ENCODE peak calls at places on chromosome 22, in seven cellular contexts. One of them, this sample, is unnamed.

GRCh38 chr22:33379836-33380235 is 321.7 kb upstream of the SYN3 start:
- DNase-seq in Panc1: no peak
- DNase-seq in mammary epithelial cell: no peak
- DNase-seq in effector memory CD4-positive, alpha-beta T cell: no peak
- DNase-seq in CD8-positive, alpha-beta T cell: no peak
- DNase-seq in A673: no peak
- DNase-seq in testis: no peak
- DNase-seq in this sample: no peak

GRCh38 chr22:45308624-45309421 is 911 bp upstream of the FAM118A start:
- DNase-seq in mammary epithelial cell: no peak
- DNase-seq in CD8-positive, alpha-beta T cell: no peak
- DNase-seq in A673: no peak
- DNase-seq in testis: no peak
- DNase-seq in effector memory CD4-positive, alpha-beta T cell: no peak
- DNase-seq in Panc1: no peak
- DNase-seq in this sample: no peak

GRCh38 chr22:40898850-40899357 is 37.0 kb upstream of the DNAJB7 start:
- DNase-seq in Panc1: no peak
- DNase-seq in effector memory CD4-positive, alpha-beta T cell: no peak
- DNase-seq in mammary epithelial cell: peak; percentile 52
- DNase-seq in testis: no peak
- DNase-seq in CD8-positive, alpha-beta T cell: no peak
- DNase-seq in A673: peak; percentile 84
- DNase-seq in this sample: peak; percentile 78

GRCh38 chr22:45212306-45212709 is 28.4 kb downstream of the KIAA0930 start:
- DNase-seq in mammary epithelial cell: peak; percentile 88
- DNase-seq in A673: peak; percentile 75
- DNase-seq in CD8-positive, alpha-beta T cell: no peak
- DNase-seq in Panc1: no peak
- DNase-seq in testis: peak; percentile 74
- DNase-seq in effector memory CD4-positive, alpha-beta T cell: no peak
- DNase-seq in this sample: peak; percentile 97

GRCh38 chr22:20299736-20300136 is 20.1 kb downstream of the DGCR6L start:
- DNase-seq in A673: no peak
- DNase-seq in CD8-positive, alpha-beta T cell: no peak
- DNase-seq in mammary epithelial cell: peak; percentile 36
- DNase-seq in effector memory CD4-positive, alpha-beta T cell: no peak
- DNase-seq in testis: peak; percentile 51
- DNase-seq in Panc1: no peak
- DNase-seq in this sample: peak; percentile 57

GRCh38 chr22:19393704-19394103 is 37.8 kb downstream of the HIRA start:
- DNase-seq in mammary epithelial cell: no peak
- DNase-seq in effector memory CD4-positive, alpha-beta T cell: no peak
- DNase-seq in testis: no peak
- DNase-seq in CD8-positive, alpha-beta T cell: no peak
- DNase-seq in A673: no peak
- DNase-seq in Panc1: no peak
- DNase-seq in this sample: no peak

GRCh38 chr22:16933924-16934282 is 74.1 kb downstream of the GAB4 start:
- DNase-seq in Panc1: no peak
- DNase-seq in testis: no peak
- DNase-seq in A673: no peak
- DNase-seq in CD8-positive, alpha-beta T cell: no peak
- DNase-seq in mammary epithelial cell: no peak
- DNase-seq in effector memory CD4-positive, alpha-beta T cell: no peak
- DNase-seq in this sample: no peak

GRCh38 chr22:32528984-32529982 is 54.7 kb downstream of the FBXO7 start:
- DNase-seq in mammary epithelial cell: peak; percentile 57
- DNase-seq in CD8-positive, alpha-beta T cell: peak; percentile 21
- DNase-seq in Panc1: peak; percentile 28
- DNase-seq in testis: peak; percentile 94
- DNase-seq in A673: peak; percentile 78
- DNase-seq in effector memory CD4-positive, alpha-beta T cell: peak; percentile 36
- DNase-seq in this sample: peak; percentile 93

GRCh38 chr22:38397189-38398097 is 57.6 kb downstream of the KCNJ4 start:
- DNase-seq in effector memory CD4-positive, alpha-beta T cell: peak; percentile 32
- DNase-seq in A673: peak; percentile 59
- DNase-seq in Panc1: no peak
- DNase-seq in CD8-positive, alpha-beta T cell: no peak
- DNase-seq in mammary epithelial cell: peak; percentile 73
- DNase-seq in testis: no peak
- DNase-seq in this sample: peak; percentile 57

GRCh38 chr22:19085233-19086043 is 36.8 kb downstream of the DGCR2 start:
- DNase-seq in mammary epithelial cell: peak; percentile 16
- DNase-seq in CD8-positive, alpha-beta T cell: no peak
- DNase-seq in A673: peak; percentile 67
- DNase-seq in effector memory CD4-positive, alpha-beta T cell: no peak
- DNase-seq in Panc1: no peak
- DNase-seq in testis: no peak
- DNase-seq in this sample: peak; percentile 56

GRCh38 chr22:34760276-34761008 is 305.5 kb upstream of the ISX start:
- DNase-seq in CD8-positive, alpha-beta T cell: no peak
- DNase-seq in testis: no peak
- DNase-seq in A673: no peak
- DNase-seq in Panc1: no peak
- DNase-seq in mammary epithelial cell: peak; percentile 80
- DNase-seq in effector memory CD4-positive, alpha-beta T cell: no peak
- DNase-seq in this sample: no peak

GRCh38 chr22:46010951-46011626 is 34.1 kb upstream of the WNT7B start:
- DNase-seq in CD8-positive, alpha-beta T cell: no peak
- DNase-seq in Panc1: no peak
- DNase-seq in effector memory CD4-positive, alpha-beta T cell: no peak
- DNase-seq in testis: no peak
- DNase-seq in mammary epithelial cell: no peak
- DNase-seq in A673: no peak
- DNase-seq in this sample: no peak

GRCh38 chr22:24087071-24087795 is 76.1 kb downstream of the CABIN1 start:
- DNase-seq in A673: no peak
- DNase-seq in Panc1: no peak
- DNase-seq in effector memory CD4-positive, alpha-beta T cell: no peak
- DNase-seq in mammary epithelial cell: no peak
- DNase-seq in CD8-positive, alpha-beta T cell: no peak
- DNase-seq in testis: no peak
- DNase-seq in this sample: peak; percentile 45

GRCh38 chr22:26681395-26681821 is 24.0 kb downstream of the MIAT start:
- DNase-seq in effector memory CD4-positive, alpha-beta T cell: no peak
- DNase-seq in CD8-positive, alpha-beta T cell: no peak
- DNase-seq in Panc1: no peak
- DNase-seq in A673: peak; percentile 21
- DNase-seq in mammary epithelial cell: no peak
- DNase-seq in testis: no peak
- DNase-seq in this sample: peak; percentile 35

GRCh38 chr22:40818747-40819662 is at the start of gene SLC25A17:
- DNase-seq in testis: peak; percentile 93
- DNase-seq in Panc1: no peak
- DNase-seq in mammary epithelial cell: peak; percentile 83
- DNase-seq in CD8-positive, alpha-beta T cell: peak; percentile 72
- DNase-seq in A673: peak; percentile 94
- DNase-seq in effector memory CD4-positive, alpha-beta T cell: peak; percentile 83
- DNase-seq in this sample: peak; percentile 94

GRCh38 chr22:32430352-32430751 is 18.3 kb upstream of the RTCB start:
- DNase-seq in effector memory CD4-positive, alpha-beta T cell: no peak
- DNase-seq in testis: no peak
- DNase-seq in mammary epithelial cell: no peak
- DNase-seq in Panc1: no peak
- DNase-seq in A673: no peak
- DNase-seq in CD8-positive, alpha-beta T cell: no peak
- DNase-seq in this sample: no peak

DNA sequence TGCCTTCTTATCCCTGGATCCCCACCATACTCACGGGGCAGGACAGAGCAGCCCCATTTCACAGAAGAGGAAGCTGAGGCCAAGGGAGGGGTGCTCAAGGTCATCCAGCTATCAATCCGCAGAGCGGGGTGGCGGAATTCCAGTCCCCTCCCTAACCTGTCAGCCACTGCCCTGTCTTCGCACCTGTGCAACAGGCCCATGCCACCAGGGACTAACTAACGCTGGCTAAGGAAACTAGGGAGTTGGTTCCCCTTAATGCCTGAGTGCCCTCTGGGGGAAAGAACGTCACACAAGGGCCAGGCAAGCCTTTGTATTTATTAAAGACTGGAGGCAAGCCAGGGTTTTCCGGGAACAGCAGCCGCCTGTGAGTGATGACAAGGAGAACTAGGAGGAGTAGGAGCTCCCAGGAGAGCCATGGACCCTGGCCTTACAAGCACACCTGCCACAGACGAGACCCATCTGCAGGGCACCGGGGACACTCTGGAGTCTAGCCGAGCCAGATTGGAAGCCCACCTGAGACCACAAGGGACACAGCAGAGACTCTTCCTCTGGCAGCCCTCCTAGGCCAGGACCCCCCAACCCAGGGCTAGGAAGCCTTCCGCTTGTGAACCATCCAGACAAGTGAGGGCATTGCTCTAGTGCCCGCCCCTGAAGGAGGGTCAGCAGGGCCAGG is 64.4 kb downstream of the MYH9 start:
- DNase-seq in effector memory CD4-positive, alpha-beta T cell: no peak
- DNase-seq in CD8-positive, alpha-beta T cell: no peak
- DNase-seq in mammary epithelial cell: no peak
- DNase-seq in Panc1: no peak
- DNase-seq in A673: peak; percentile 80
- DNase-seq in testis: peak; percentile 68
- DNase-seq in this sample: peak; percentile 82
- H3K4me1 ChIP-seq in effector memory CD4-positive, alpha-beta T cell: peaks cover 2% of the 10 kb centered on the region
- H3K4me1 ChIP-seq in CD8-positive, alpha-beta T cell: peaks cover 14% of the 10 kb centered on the region
- H3K4me1 ChIP-seq in mammary epithelial cell: peaks cover 52% of the 10 kb centered on the region
- H3K4me1 ChIP-seq in Panc1: peaks cover 48% of the 10 kb centered on the region
- H3K4me1 ChIP-seq in A673: peaks cover 25% of the 10 kb centered on the region
- H3K4me1 ChIP-seq in testis: peaks cover 52% of the 10 kb centered on the region
- H3K4me1 ChIP-seq in this sample: peaks cover 33% of the 10 kb centered on the region

GRCh38 chr22:47463220-47463619 is 700.8 kb downstream of the TBC1D22A start:
- DNase-seq in CD8-positive, alpha-beta T cell: no peak
- DNase-seq in effector memory CD4-positive, alpha-beta T cell: no peak
- DNase-seq in mammary epithelial cell: no peak
- DNase-seq in A673: no peak
- DNase-seq in Panc1: no peak
- DNase-seq in testis: no peak
- DNase-seq in this sample: no peak
- H3K4me1 ChIP-seq in CD8-positive, alpha-beta T cell: no peaks in the 10 kb centered on the region
- H3K4me1 ChIP-seq in effector memory CD4-positive, alpha-beta T cell: no peaks in the 10 kb centered on the region
- H3K4me1 ChIP-seq in mammary epithelial cell: no peaks in the 10 kb centered on the region
- H3K4me1 ChIP-seq in A673: no peaks in the 10 kb centered on the region
- H3K4me1 ChIP-seq in Panc1: no peaks in the 10 kb centered on the region
- H3K4me1 ChIP-seq in testis: no peaks in the 10 kb centered on the region
- H3K4me1 ChIP-seq in this sample: no peaks in the 10 kb centered on the region

GRCh38 chr22:48199667-48200066 is 1437.2 kb downstream of the TBC1D22A start:
- DNase-seq in testis: no peak
- DNase-seq in effector memory CD4-positive, alpha-beta T cell: no peak
- DNase-seq in Panc1: no peak
- DNase-seq in CD8-positive, alpha-beta T cell: no peak
- DNase-seq in mammary epithelial cell: no peak
- DNase-seq in A673: no peak
- DNase-seq in this sample: no peak

GRCh38 chr22:48192071-48192470 is 1429.6 kb downstream of the TBC1D22A start:
- DNase-seq in mammary epithelial cell: no peak
- DNase-seq in effector memory CD4-positive, alpha-beta T cell: no peak
- DNase-seq in testis: no peak
- DNase-seq in A673: no peak
- DNase-seq in Panc1: no peak
- DNase-seq in CD8-positive, alpha-beta T cell: no peak
- DNase-seq in this sample: no peak

GRCh38 chr22:48198489-48199459 is 1436.3 kb downstream of the TBC1D22A start:
- DNase-seq in CD8-positive, alpha-beta T cell: no peak
- DNase-seq in effector memory CD4-positive, alpha-beta T cell: no peak
- DNase-seq in mammary epithelial cell: no peak
- DNase-seq in Panc1: no peak
- DNase-seq in A673: no peak
- DNase-seq in testis: no peak
- DNase-seq in this sample: no peak

GRCh38 chr22:48192920-48193319 is 1430.5 kb downstream of the TBC1D22A start:
- DNase-seq in A673: no peak
- DNase-seq in mammary epithelial cell: no peak
- DNase-seq in effector memory CD4-positive, alpha-beta T cell: no peak
- DNase-seq in CD8-positive, alpha-beta T cell: no peak
- DNase-seq in Panc1: no peak
- DNase-seq in testis: no peak
- DNase-seq in this sample: no peak

DNA sequence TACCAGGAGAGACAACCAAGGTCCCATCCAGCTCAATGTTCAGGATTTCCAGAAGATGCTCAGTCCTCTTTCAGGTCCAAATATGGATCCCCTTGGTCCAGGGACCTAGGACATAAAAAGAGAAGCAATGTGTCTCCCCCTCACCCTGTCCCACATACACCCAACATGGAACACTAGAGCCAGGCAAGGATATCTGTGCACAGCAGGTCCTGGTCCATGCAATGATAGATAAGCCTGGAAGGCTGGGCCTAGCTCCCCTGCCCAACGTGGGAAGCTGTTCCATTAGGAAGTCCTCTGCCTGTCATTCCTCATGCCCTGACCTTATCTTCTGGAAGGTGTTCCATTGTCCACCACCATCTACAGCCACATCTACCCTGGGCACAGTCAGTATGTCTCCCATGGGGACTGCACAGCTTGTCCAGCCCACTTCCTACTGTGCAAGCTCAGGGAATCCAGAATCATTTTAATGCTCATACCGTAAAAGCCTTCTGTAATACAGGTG is 1434.8 kb downstream of the TBC1D22A start:
- DNase-seq in Panc1: no peak
- DNase-seq in effector memory CD4-positive, alpha-beta T cell: no peak
- DNase-seq in mammary epithelial cell: no peak
- DNase-seq in A673: no peak
- DNase-seq in testis: no peak
- DNase-seq in CD8-positive, alpha-beta T cell: no peak
- DNase-seq in this sample: no peak
- H3K4me1 ChIP-seq in Panc1: no peaks in the 10 kb centered on the region
- H3K4me1 ChIP-seq in effector memory CD4-positive, alpha-beta T cell: no peaks in the 10 kb centered on the region
- H3K4me1 ChIP-seq in mammary epithelial cell: no peaks in the 10 kb centered on the region
- H3K4me1 ChIP-seq in A673: no peaks in the 10 kb centered on the region
- H3K4me1 ChIP-seq in testis: no peaks in the 10 kb centered on the region
- H3K4me1 ChIP-seq in CD8-positive, alpha-beta T cell: no peaks in the 10 kb centered on the region
- H3K4me1 ChIP-seq in this sample: no peaks in the 10 kb centered on the region

GRCh38 chr22:43079742-43080141 is 9.4 kb downstream of the TTLL1 start:
- DNase-seq in testis: no peak
- DNase-seq in CD8-positive, alpha-beta T cell: no peak
- DNase-seq in mammary epithelial cell: no peak
- DNase-seq in A673: no peak
- DNase-seq in effector memory CD4-positive, alpha-beta T cell: no peak
- DNase-seq in Panc1: no peak
- DNase-seq in this sample: no peak

GRCh38 chr22:43081968-43082367 is 7.2 kb downstream of the TTLL1 start:
- DNase-seq in CD8-positive, alpha-beta T cell: no peak
- DNase-seq in A673: no peak
- DNase-seq in effector memory CD4-positive, alpha-beta T cell: no peak
- DNase-seq in mammary epithelial cell: no peak
- DNase-seq in testis: no peak
- DNase-seq in Panc1: no peak
- DNase-seq in this sample: peak; percentile 36

GRCh38 chr22:43077121-43077877 is 11.9 kb downstream of the TTLL1 start:
- DNase-seq in A673: no peak
- DNase-seq in testis: peak; percentile 42
- DNase-seq in Panc1: no peak
- DNase-seq in CD8-positive, alpha-beta T cell: no peak
- DNase-seq in effector memory CD4-positive, alpha-beta T cell: no peak
- DNase-seq in mammary epithelial cell: no peak
- DNase-seq in this sample: no peak

DNA sequence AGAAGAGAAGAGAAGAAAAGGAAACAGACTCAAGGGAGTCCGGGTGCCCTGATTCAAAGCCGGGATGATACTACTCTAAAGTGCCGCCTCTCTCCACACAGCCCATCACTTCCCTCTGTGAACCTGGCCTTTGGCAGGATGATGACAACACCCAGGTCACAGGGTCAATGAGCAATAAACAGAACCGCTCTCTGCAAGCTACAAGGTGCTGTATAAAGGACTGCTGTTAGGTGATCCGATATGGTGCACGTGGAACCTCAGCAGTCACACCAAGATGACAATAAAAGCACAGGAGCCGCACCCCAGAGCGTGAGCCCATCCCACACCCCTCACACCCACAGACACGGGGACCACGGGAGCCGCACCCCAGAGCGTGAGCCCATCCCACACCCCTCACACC is 10.7 kb downstream of the TTLL1 start:
- DNase-seq in A673: no peak
- DNase-seq in testis: no peak
- DNase-seq in effector memory CD4-positive, alpha-beta T cell: no peak
- DNase-seq in mammary epithelial cell: no peak
- DNase-seq in CD8-positive, alpha-beta T cell: no peak
- DNase-seq in Panc1: no peak
- DNase-seq in this sample: no peak
- H3K4me1 ChIP-seq in A673: no peaks in the 10 kb centered on the region
- H3K4me1 ChIP-seq in testis: no peaks in the 10 kb centered on the region
- H3K4me1 ChIP-seq in effector memory CD4-positive, alpha-beta T cell: no peaks in the 10 kb centered on the region
- H3K4me1 ChIP-seq in mammary epithelial cell: peaks cover 6% of the 10 kb centered on the region
- H3K4me1 ChIP-seq in CD8-positive, alpha-beta T cell: no peaks in the 10 kb centered on the region
- H3K4me1 ChIP-seq in Panc1: no peaks in the 10 kb centered on the region
- H3K4me1 ChIP-seq in this sample: no peaks in the 10 kb centered on the region